ENCODE peak calls at places on chromosomes 1 and 21, in nine cellular contexts. M is A549, W is cardiac muscle cell, T is vagina, J is uterus, G is psoas muscle, X is OCI-LY7, P is lung, A is brain microvascular endothelial cell. C is an unnamed sample.

GRCh38 chr1:207841318-207841717 is 69.6 kb downstream of the CD34 start:
- DNase-seq in A (no peak), P (no peak), X (no peak), J (no peak), G (no peak), W (no peak), T (no peak), M (no peak), C (peak)

GRCh38 chr1:178645826-178646200 is 79.2 kb upstream of the RALGPS2 start:
- DNase-seq in A (peak), T (no peak), J (no peak), G (no peak), P (no peak), X (no peak), W (peak), M (no peak), C (no peak)

GRCh38 chr1:247337961-247338360 is 6.3 kb upstream of the ZNF496 start:
- DNase-seq in G (no peak), J (peak), P (no peak), W (no peak), T (no peak), X (no peak), A (no peak), M (no peak), C (no peak)

GRCh38 chr1:5938068-5938740 is 54.0 kb downstream of the NPHP4 start:
- DNase-seq in T (peak), P (no peak), W (peak), G (no peak), J (no peak), X (no peak), M (no peak), A (peak), C (peak)

GRCh38 chr1:12436817-12437599 is 181.0 kb downstream of the DHRS3 start:
- DNase-seq in G (no peak), X (no peak), W (peak), T (no peak), A (peak), J (no peak), P (no peak), M (peak), C (no peak)

GRCh38 chr1:31381394-31382287 is 8.8 kb upstream of the FABP3 start:
- DNase-seq in J (no peak), A (no peak), M (no peak), G (peak), P (no peak), T (no peak), X (no peak), W (peak), C (no peak)

GRCh38 chr1:87950369-87950768 is 621.7 kb downstream of the LMO4 start:
- DNase-seq in T (no peak), X (no peak), W (no peak), A (no peak), J (no peak), M (no peak), G (no peak), P (no peak), C (no peak)

GRCh38 chr1:239566074-239566473 is 179.7 kb downstream of the CHRM3 start:
- DNase-seq in W (no peak), A (no peak), T (no peak), G (no peak), P (no peak), X (no peak), M (no peak), J (no peak), C (no peak)

GRCh38 chr1:100786870-100787269 is 67.3 kb downstream of the VCAM1 start:
- DNase-seq in X (no peak), A (no peak), M (no peak), J (no peak), W (no peak), P (no peak), G (no peak), T (no peak), C (no peak)

GRCh38 chr1:26275580-26276431 is 4.1 kb upstream of the SH3BGRL3 start:
- DNase-seq in A (peak), G (peak), W (peak), P (peak), M (peak), T (no peak), X (peak), J (peak), C (peak)

GRCh38 chr1:11273595-11274234 is 717 bp downstream of the UBIAD1 start:
- DNase-seq in X (peak), W (no peak), T (no peak), A (no peak), J (no peak), M (no peak), P (no peak), G (no peak), C (no peak)

GRCh38 chr1:205798577-205798976 is 14.4 kb downstream of the SLC41A1 start:
- DNase-seq in P (no peak), M (no peak), J (no peak), X (no peak), G (no peak), A (no peak), W (no peak), T (no peak), C (no peak)

GRCh38 chr1:99682291-99682751 is 36.4 kb downstream of the PALMD start:
- DNase-seq in X (no peak), G (no peak), W (peak), P (no peak), A (peak), J (no peak), M (peak), T (no peak), C (no peak)

GRCh38 chr21:22670148-22670547 is 1671.9 kb downstream of the NCAM2 start:
- DNase-seq in G (no peak), X (no peak), M (no peak), T (no peak), A (no peak), W (no peak), J (no peak), P (no peak), C (no peak)

GRCh38 chr1:223828162-223828848 is 17.4 kb downstream of the TP53BP2 start:
- DNase-seq in J (no peak), G (no peak), P (no peak), M (no peak), W (no peak), X (no peak), A (no peak), T (no peak), C (no peak)

GRCh38 chr1:221371671-221372070 is 370.2 kb downstream of the DUSP10 start:
- DNase-seq in J (no peak), X (no peak), P (no peak), M (no peak), A (no peak), W (no peak), T (no peak), G (no peak), C (no peak)

GRCh38 chr21:42486551-42486950 is 9.5 kb downstream of the RSPH1 start:
- DNase-seq in G (no peak), P (no peak), J (no peak), T (peak), A (no peak), M (no peak), W (no peak), X (no peak), C (no peak)

GRCh38 chr1:43621861-43622260 is 28.1 kb upstream of the KDM4A start:
- DNase-seq in J (no peak), T (no peak), G (no peak), W (no peak), M (no peak), X (no peak), P (no peak), A (no peak), C (no peak)

GRCh38 chr21:15210235-15210678 is 145.5 kb upstream of the NRIP1 start:
- DNase-seq in G (peak), P (peak), T (no peak), W (peak), J (no peak), M (peak), X (no peak), A (no peak), C (peak)

GRCh38 chr1:113390871-113391642 is 742 bp downstream of the MAGI3 start:
- DNase-seq in P (peak), W (peak), G (peak), X (peak), T (peak), M (peak), J (peak), A (no peak), C (peak)

GRCh38 chr1:195188821-195189220 is 1419.4 kb downstream of the KCNT2 start:
- DNase-seq in P (no peak), G (no peak), X (no peak), J (no peak), T (no peak), M (no peak), W (no peak), A (peak), C (no peak)

GRCh38 chr21:18772404-18772803 is 368.8 kb upstream of the TMPRSS15 start:
- DNase-seq in M (no peak), J (no peak), P (no peak), T (no peak), X (no peak), G (no peak), A (no peak), W (no peak), C (no peak)

GRCh38 chr1:52677407-52677806 is 20.7 kb downstream of the COA7 start:
- DNase-seq in M (no peak), T (no peak), A (no peak), J (no peak), W (peak), G (no peak), X (no peak), P (peak), C (no peak)

GRCh38 chr1:180586671-180587155 is 27.9 kb downstream of the OVAAL start:
- DNase-seq in M (peak), G (no peak), X (no peak), J (no peak), W (peak), T (no peak), A (peak), P (no peak), C (no peak)

GRCh38 chr1:12405325-12406217 is 175.7 kb downstream of the VPS13D start:
- DNase-seq in X (no peak), T (no peak), A (peak), G (no peak), P (peak), W (peak), M (peak), J (peak), C (no peak)

GRCh38 chr1:116667577-116668105 is at the start of gene IGSF3:
- DNase-seq in G (peak), T (no peak), A (no peak), M (peak), J (peak), X (no peak), W (peak), P (peak), C (no peak)

GRCh38 chr1:96559181-96559580 is 162.4 kb upstream of the PTBP2 start:
- DNase-seq in G (no peak), W (peak), A (no peak), M (no peak), P (no peak), J (no peak), T (no peak), X (no peak), C (no peak)

GRCh38 chr1:96554364-96554763 is 167.2 kb upstream of the PTBP2 start:
- DNase-seq in X (no peak), M (no peak), G (no peak), W (no peak), T (no peak), P (no peak), A (no peak), J (no peak), C (no peak)

GRCh38 chr1:96557336-96557735 is 164.2 kb upstream of the PTBP2 start:
- DNase-seq in J (no peak), X (no peak), M (no peak), A (no peak), T (no peak), P (no peak), W (peak), G (no peak), C (no peak)

GRCh38 chr1:96562094-96562493 is 159.5 kb upstream of the PTBP2 start:
- DNase-seq in T (no peak), A (no peak), X (no peak), M (no peak), P (no peak), W (no peak), G (no peak), J (no peak), C (no peak)

GRCh38 chr1:96559707-96560588 is 161.6 kb upstream of the PTBP2 start:
- DNase-seq in W (peak), X (no peak), A (peak), J (peak), G (peak), T (no peak), P (no peak), M (peak), C (no peak)
- H3K4me3 ChIP-seq in W (no peak), X (no peak), A (no peak), J (no peak), G (peak), T (no peak), P (no peak), M (no peak), C (no peak)

DNA sequence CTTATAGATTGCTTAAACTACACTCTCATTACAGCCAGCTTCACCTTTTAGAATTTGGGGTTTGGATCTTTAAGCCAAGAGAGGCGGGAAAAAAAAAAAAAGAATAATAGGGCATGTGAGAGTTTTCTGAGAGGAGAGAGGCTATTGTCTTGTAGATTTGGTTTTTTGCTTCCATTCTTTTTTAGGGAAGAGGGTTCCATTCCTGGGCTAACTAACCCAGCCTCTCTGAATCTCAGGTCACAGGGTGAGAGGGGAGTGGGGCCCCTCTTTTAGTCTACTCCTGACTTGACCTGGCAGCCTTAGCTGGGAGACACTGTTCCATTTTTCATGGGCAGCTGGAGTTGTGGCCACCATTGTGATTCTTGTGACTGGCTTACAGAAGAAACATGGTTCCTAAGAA is 24.2 kb downstream of the PBX1 start:
- DNase-seq in W (no peak), A (no peak), G (no peak), P (no peak), T (no peak), J (no peak), X (no peak), M (no peak), C (no peak)
- H3K27ac ChIP-seq in W (no peak), A (no peak), G (no peak), P (no peak), T (no peak), J (peak), X (no peak), M (no peak), C (no peak)

GRCh38 chr1:84653130-84653680 is 37.1 kb downstream of the SSX2IP start:
- DNase-seq in W (no peak), M (no peak), X (no peak), P (no peak), G (no peak), J (no peak), A (peak), T (no peak), C (no peak)
- TF ChIP-seq CTCF in W (no peak), M (no peak), X (no peak), P (no peak), G (no peak), J (no peak), A (peak), T (no peak), C (no peak)

DNA sequence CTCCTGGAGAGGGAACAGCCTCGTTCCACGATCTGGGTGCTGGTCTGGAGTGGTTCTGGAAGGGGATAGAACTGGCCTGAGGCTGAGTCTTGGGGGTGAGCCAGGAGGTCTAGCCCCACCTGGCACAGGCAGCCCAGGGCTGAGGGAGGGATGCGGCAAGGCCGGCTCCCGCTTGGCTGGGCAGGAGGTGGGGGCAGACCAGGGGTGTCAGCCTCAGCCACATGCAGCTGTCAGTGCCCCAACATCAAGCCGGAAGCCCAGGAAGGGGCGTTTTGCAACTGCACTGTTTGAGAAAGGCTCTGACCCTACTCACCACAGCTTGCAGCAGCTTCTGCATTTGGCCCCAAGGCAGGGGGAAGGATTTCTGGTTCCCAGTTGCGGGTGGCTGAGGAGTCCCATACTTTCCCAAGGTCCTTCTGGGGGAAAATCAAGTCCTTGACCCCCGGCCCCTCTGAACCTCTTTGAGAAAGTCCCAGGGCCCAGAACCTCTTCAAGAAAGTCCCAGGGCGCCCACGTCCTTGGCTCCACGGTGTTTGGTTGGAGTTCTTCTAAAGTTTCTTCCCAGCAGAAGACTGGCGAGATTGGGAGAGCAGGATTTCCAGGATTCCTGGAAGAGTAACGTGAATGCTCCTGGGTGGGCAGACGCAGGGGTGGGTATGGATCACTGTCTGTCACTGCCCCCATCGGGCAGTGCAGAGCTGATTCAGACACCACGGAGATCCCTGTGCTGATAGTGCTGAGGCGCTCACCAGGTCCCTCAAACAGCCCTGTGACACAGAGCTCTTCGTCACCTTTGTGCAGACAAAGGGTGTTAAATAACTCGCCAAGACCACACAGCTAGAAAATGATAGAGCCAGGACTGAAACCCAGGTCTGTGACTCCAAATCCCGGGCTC is 2.2 kb downstream of the EFHD2 start:
- DNase-seq in T (no peak), P (peak), W (peak), J (no peak), M (no peak), A (no peak), G (no peak), X (peak), C (no peak)
- H3K4me3 ChIP-seq in T (peak), P (peak), W (no peak), J (peak), M (peak), A (peak), G (peak), X (peak), C (peak)

GRCh38 chr1:159866905-159867304 is 4.4 kb upstream of the VSIG8 start:
- DNase-seq in T (no peak), A (no peak), P (no peak), J (no peak), W (peak), M (no peak), X (no peak), G (no peak), C (no peak)

GRCh38 chr1:159868766-159869165 is 6.3 kb upstream of the VSIG8 start:
- DNase-seq in W (no peak), T (no peak), P (no peak), J (no peak), X (no peak), M (no peak), G (no peak), A (no peak), C (no peak)

GRCh38 chr1:159869173-159869572 is 6.7 kb upstream of the VSIG8 start:
- DNase-seq in A (peak), X (no peak), G (no peak), W (peak), J (no peak), T (no peak), P (no peak), M (no peak), C (no peak)

GRCh38 chr1:159866066-159866465 is 3.6 kb upstream of the VSIG8 start:
- DNase-seq in A (no peak), M (no peak), X (no peak), T (no peak), W (no peak), G (no peak), P (no peak), J (no peak), C (no peak)

GRCh38 chr1:159867322-159868064 is 5.0 kb upstream of the VSIG8 start:
- DNase-seq in J (peak), A (no peak), P (peak), G (no peak), X (no peak), W (peak), M (no peak), T (no peak), C (no peak)
- H3K27ac ChIP-seq in J (no peak), A (no peak), P (no peak), G (no peak), X (no peak), W (no peak), M (no peak), T (peak), C (no peak)

DNA sequence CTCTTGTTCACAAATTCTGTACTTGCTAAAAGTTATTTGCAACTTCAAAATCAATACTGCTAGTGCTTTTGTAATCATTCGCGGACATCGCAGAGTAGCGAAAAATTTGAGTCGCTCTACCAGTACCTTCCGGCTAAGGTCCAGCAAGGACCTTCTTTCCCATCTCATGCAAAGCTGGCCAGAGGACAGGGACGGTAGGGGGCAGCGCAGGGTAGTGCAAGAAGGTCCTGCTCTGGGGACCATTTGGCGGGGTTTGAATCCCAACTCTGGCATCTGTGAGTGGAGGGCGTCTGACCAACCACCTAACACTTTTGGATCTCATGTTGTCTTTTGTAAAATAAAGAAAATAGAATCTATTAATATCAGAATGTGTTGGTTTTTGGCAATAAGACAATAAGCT is 258.3 kb downstream of the SPATA17 start:
- DNase-seq in M (peak), A (no peak), W (no peak), T (no peak), X (no peak), G (no peak), P (no peak), J (no peak), C (no peak)
- TF ChIP-seq CTCF in M (no peak), A (peak), W (peak), T (no peak), X (no peak), G (no peak), P (no peak), J (no peak), C (no peak)

DNA sequence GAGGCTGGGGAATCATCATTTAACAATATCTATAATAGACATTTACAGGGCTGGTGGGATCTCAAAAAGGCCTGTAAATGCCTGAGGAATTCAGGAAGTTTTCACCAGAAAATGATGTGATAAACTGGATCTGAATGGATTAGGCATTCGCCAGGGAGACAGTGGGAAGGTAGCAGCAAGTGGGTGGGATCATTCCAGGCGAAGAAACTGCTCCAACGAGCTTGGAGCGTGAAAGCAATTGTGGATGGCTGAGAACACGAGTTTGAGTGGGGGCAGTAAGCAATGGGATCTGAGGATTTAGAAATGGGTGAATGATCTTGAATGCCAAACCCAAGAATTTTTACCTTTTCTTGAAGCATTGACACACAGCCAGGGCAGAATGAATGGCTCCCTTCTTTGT is 8.9 kb upstream of the NDUFS5 start:
- DNase-seq in P (no peak), G (no peak), A (no peak), M (no peak), J (no peak), X (no peak), T (no peak), W (no peak), C (no peak)
- H3K4me3 ChIP-seq in P (no peak), G (no peak), A (no peak), M (no peak), J (no peak), X (no peak), T (no peak), W (no peak), C (no peak)

GRCh38 chr1:1067284-1068076 is 6.6 kb downstream of the RNF223 start:
- DNase-seq in G (no peak), T (no peak), J (no peak), W (no peak), X (no peak), A (no peak), P (peak), M (no peak), C (no peak)
- H3K27ac ChIP-seq in G (no peak), T (no peak), J (no peak), W (no peak), X (no peak), A (no peak), P (no peak), M (no peak), C (no peak)

GRCh38 chr1:226362891-226363447 is 44.9 kb downstream of the PARP1 start:
- DNase-seq in X (no peak), W (no peak), G (no peak), J (no peak), P (no peak), T (no peak), M (no peak), A (no peak), C (no peak)
- TF ChIP-seq CTCF in X (no peak), W (no peak), G (no peak), J (no peak), P (no peak), T (no peak), M (no peak), A (no peak), C (no peak)

C was measured in coronary artery.